ENCODE peak calls at places on chromosome 21, in eight cellular contexts. One of them, this sample, is unnamed.

GRCh38 chr21:41141031-41141457 is 26.9 kb upstream of the BACE2 start:
- DNase-seq in pulmonary artery endothelial cell: peak; percentile 56
- DNase-seq in type B pancreatic cell: no peak
- DNase-seq in EH: peak; percentile 83
- DNase-seq in activated CD4-positive, alpha-beta T cell treated with anti-CD3 and anti-CD28 coated beads, Interleukin-2, amount 50 U/mL, for 24 hours: no peak
- DNase-seq in AG04450: no peak
- DNase-seq in EL: peak; percentile 84
- DNase-seq in stimulated activated naive CD8-positive, alpha-beta T cell treated with anti-CD3 and anti-CD28 coated beads, Interleukin-15, Interleukin-2, amounts not matched to agents 100 U/mL and 50 U/mL, for 24 hours: no peak
- DNase-seq in this sample: no peak

GRCh38 chr21:31220567-31220966 is 123.5 kb downstream of the TIAM1 start:
- DNase-seq in pulmonary artery endothelial cell: no peak
- DNase-seq in type B pancreatic cell: no peak
- DNase-seq in EH: no peak
- DNase-seq in activated CD4-positive, alpha-beta T cell treated with anti-CD3 and anti-CD28 coated beads, Interleukin-2, amount 50 U/mL, for 24 hours: no peak
- DNase-seq in stimulated activated naive CD8-positive, alpha-beta T cell treated with anti-CD3 and anti-CD28 coated beads, Interleukin-15, Interleukin-2, amounts not matched to agents 100 U/mL and 50 U/mL, for 24 hours: no peak
- DNase-seq in EL: no peak
- DNase-seq in AG04450: no peak
- DNase-seq in this sample: no peak

GRCh38 chr21:46083271-46084040 is 14.5 kb upstream of the COL6A2 start:
- DNase-seq in EL: no peak
- DNase-seq in AG04450: no peak
- DNase-seq in pulmonary artery endothelial cell: no peak
- DNase-seq in activated CD4-positive, alpha-beta T cell treated with anti-CD3 and anti-CD28 coated beads, Interleukin-2, amount 50 U/mL, for 24 hours: no peak
- DNase-seq in type B pancreatic cell: no peak
- DNase-seq in EH: peak; percentile 49
- DNase-seq in stimulated activated naive CD8-positive, alpha-beta T cell treated with anti-CD3 and anti-CD28 coated beads, Interleukin-15, Interleukin-2, amounts not matched to agents 100 U/mL and 50 U/mL, for 24 hours: no peak
- DNase-seq in this sample: no peak

GRCh38 chr21:44919913-44920693 is 596 bp downstream of the ITGB2 start:
- DNase-seq in pulmonary artery endothelial cell: no peak
- DNase-seq in EH: no peak
- DNase-seq in AG04450: no peak
- DNase-seq in activated CD4-positive, alpha-beta T cell treated with anti-CD3 and anti-CD28 coated beads, Interleukin-2, amount 50 U/mL, for 24 hours: no peak
- DNase-seq in stimulated activated naive CD8-positive, alpha-beta T cell treated with anti-CD3 and anti-CD28 coated beads, Interleukin-15, Interleukin-2, amounts not matched to agents 100 U/mL and 50 U/mL, for 24 hours: peak; percentile 27
- DNase-seq in type B pancreatic cell: no peak
- DNase-seq in EL: no peak
- DNase-seq in this sample: no peak

GRCh38 chr21:41755258-41755933 is 11.5 kb downstream of the RIPK4 start:
- DNase-seq in AG04450: no peak
- DNase-seq in activated CD4-positive, alpha-beta T cell treated with anti-CD3 and anti-CD28 coated beads, Interleukin-2, amount 50 U/mL, for 24 hours: no peak
- DNase-seq in EL: no peak
- DNase-seq in pulmonary artery endothelial cell: no peak
- DNase-seq in stimulated activated naive CD8-positive, alpha-beta T cell treated with anti-CD3 and anti-CD28 coated beads, Interleukin-15, Interleukin-2, amounts not matched to agents 100 U/mL and 50 U/mL, for 24 hours: no peak
- DNase-seq in type B pancreatic cell: no peak
- DNase-seq in EH: no peak
- DNase-seq in this sample: no peak

GRCh38 chr21:34268493-34268892 is 95.3 kb upstream of the KCNE2 start:
- DNase-seq in pulmonary artery endothelial cell: no peak
- DNase-seq in stimulated activated naive CD8-positive, alpha-beta T cell treated with anti-CD3 and anti-CD28 coated beads, Interleukin-15, Interleukin-2, amounts not matched to agents 100 U/mL and 50 U/mL, for 24 hours: no peak
- DNase-seq in EL: no peak
- DNase-seq in type B pancreatic cell: no peak
- DNase-seq in AG04450: no peak
- DNase-seq in activated CD4-positive, alpha-beta T cell treated with anti-CD3 and anti-CD28 coated beads, Interleukin-2, amount 50 U/mL, for 24 hours: no peak
- DNase-seq in EH: no peak
- DNase-seq in this sample: no peak

GRCh38 chr21:31750843-31751242 is 18.9 kb upstream of the SCAF4 start:
- DNase-seq in pulmonary artery endothelial cell: no peak
- DNase-seq in EL: no peak
- DNase-seq in AG04450: no peak
- DNase-seq in type B pancreatic cell: no peak
- DNase-seq in EH: peak; percentile 10
- DNase-seq in activated CD4-positive, alpha-beta T cell treated with anti-CD3 and anti-CD28 coated beads, Interleukin-2, amount 50 U/mL, for 24 hours: no peak
- DNase-seq in stimulated activated naive CD8-positive, alpha-beta T cell treated with anti-CD3 and anti-CD28 coated beads, Interleukin-15, Interleukin-2, amounts not matched to agents 100 U/mL and 50 U/mL, for 24 hours: no peak
- DNase-seq in this sample: no peak

GRCh38 chr21:29064850-29065481 is 8.5 kb downstream of the CCT8 start:
- DNase-seq in EL: no peak
- DNase-seq in EH: no peak
- DNase-seq in type B pancreatic cell: no peak
- DNase-seq in AG04450: no peak
- DNase-seq in stimulated activated naive CD8-positive, alpha-beta T cell treated with anti-CD3 and anti-CD28 coated beads, Interleukin-15, Interleukin-2, amounts not matched to agents 100 U/mL and 50 U/mL, for 24 hours: no peak
- DNase-seq in pulmonary artery endothelial cell: no peak
- DNase-seq in activated CD4-positive, alpha-beta T cell treated with anti-CD3 and anti-CD28 coated beads, Interleukin-2, amount 50 U/mL, for 24 hours: no peak
- DNase-seq in this sample: no peak

GRCh38 chr21:45295576-45296365 is 8.1 kb upstream of the POFUT2 start:
- DNase-seq in activated CD4-positive, alpha-beta T cell treated with anti-CD3 and anti-CD28 coated beads, Interleukin-2, amount 50 U/mL, for 24 hours: no peak
- DNase-seq in type B pancreatic cell: peak; percentile 59
- DNase-seq in EH: peak; percentile 99
- DNase-seq in AG04450: no peak
- DNase-seq in pulmonary artery endothelial cell: no peak
- DNase-seq in EL: peak; percentile 92
- DNase-seq in stimulated activated naive CD8-positive, alpha-beta T cell treated with anti-CD3 and anti-CD28 coated beads, Interleukin-15, Interleukin-2, amounts not matched to agents 100 U/mL and 50 U/mL, for 24 hours: no peak
- DNase-seq in this sample: no peak

GRCh38 chr21:43211085-43212071 is 42.6 kb downstream of the CRYAA start:
- DNase-seq in pulmonary artery endothelial cell: no peak
- DNase-seq in EL: no peak
- DNase-seq in type B pancreatic cell: peak; percentile 66
- DNase-seq in AG04450: no peak
- DNase-seq in activated CD4-positive, alpha-beta T cell treated with anti-CD3 and anti-CD28 coated beads, Interleukin-2, amount 50 U/mL, for 24 hours: no peak
- DNase-seq in stimulated activated naive CD8-positive, alpha-beta T cell treated with anti-CD3 and anti-CD28 coated beads, Interleukin-15, Interleukin-2, amounts not matched to agents 100 U/mL and 50 U/mL, for 24 hours: no peak
- DNase-seq in EH: peak; percentile 3
- DNase-seq in this sample: no peak

This sample was measured in smooth muscle cell of the brain vasculature.